ENCODE peak calls at places on chromosome 4, in seven cellular contexts. M, E, U, X, Y, N and O are unnamed samples.

GRCh38 chr4:78166582-78166981 is 109.5 kb downstream of the FRAS1 start:
- DNase-seq in M (no peak), E (no peak), U (no peak), X (no peak), Y (no peak), N (no peak), O (no peak)

GRCh38 chr4:190014771-190015537 is 12.1 kb downstream of the FRG2 start:
- DNase-seq in M (no peak), E (no peak), U (no peak), X (no peak), Y (peak), N (no peak), O (no peak)

GRCh38 chr4:118981839-118982381 is 93.3 kb downstream of the SYNPO2 start:
- DNase-seq in M (peak), E (no peak), U (peak), X (peak), Y (peak), N (peak), O (peak)

GRCh38 chr4:71217688-71218087 is 121.1 kb upstream of the SLC4A4 start:
- DNase-seq in M (no peak), E (no peak), U (no peak), X (no peak), Y (no peak), N (no peak), O (no peak)

GRCh38 chr4:185552254-185552653 is 16.9 kb upstream of the PDLIM3 start:
- DNase-seq in M (no peak), E (no peak), U (no peak), X (no peak), Y (no peak), N (no peak), O (no peak)

GRCh38 chr4:112296949-112297483 is at the start of gene ALPK1:
- DNase-seq in M (peak), E (no peak), U (peak), X (no peak), Y (peak), N (no peak), O (peak)

GRCh38 chr4:173413043-173413442 is 14.1 kb upstream of the SCRG1 start:
- DNase-seq in M (no peak), E (no peak), U (no peak), X (no peak), Y (no peak), N (no peak), O (no peak)

GRCh38 chr4:73661646-73662119 is 41.4 kb upstream of the RASSF6 start:
- DNase-seq in M (no peak), E (no peak), U (no peak), X (no peak), Y (no peak), N (no peak), O (no peak)

GRCh38 chr4:125319311-125319710 is 4.6 kb downstream of the FAT4 start:
- DNase-seq in M (no peak), E (no peak), U (no peak), X (no peak), Y (no peak), N (no peak), O (no peak)

GRCh38 chr4:123235431-123235830 is 161.2 kb upstream of the SPRY1 start:
- DNase-seq in M (no peak), E (no peak), U (no peak), X (no peak), Y (no peak), N (no peak), O (no peak)

GRCh38 chr4:3218824-3219760 is 29.9 kb upstream of the MSANTD1 start:
- DNase-seq in M (no peak), E (no peak), U (no peak), X (no peak), Y (no peak), N (no peak), O (no peak)

GRCh38 chr4:1749370-1749769 is 28.0 kb downstream of the TACC3 start:
- DNase-seq in M (no peak), E (no peak), U (no peak), X (no peak), Y (no peak), N (no peak), O (no peak)

GRCh38 chr4:18695733-18696527 is 674.4 kb upstream of the LCORL start:
- DNase-seq in M (no peak), E (no peak), U (peak), X (no peak), Y (no peak), N (no peak), O (no peak)

GRCh38 chr4:185143596-185143969 is 517 bp downstream of the SLC25A4 start:
- DNase-seq in M (peak), E (no peak), U (peak), X (no peak), Y (peak), N (no peak), O (peak)

GRCh38 chr4:70737006-70737405 is 15.2 kb downstream of the RUFY3 start:
- DNase-seq in M (no peak), E (no peak), U (peak), X (no peak), Y (peak), N (no peak), O (no peak)